ENCODE peak calls at places on chromosomes 12 and 14, in six cellular contexts. O, E, J, X, Q and G are unnamed samples.

GRCh38 chr14:20436363-20436755 is 393 bp upstream of the KLHL33 start:
- DNase-seq in O (no peak), E (peak), J (peak), X (no peak), Q (no peak), G (peak)

GRCh38 chr12:130606245-130606644 is 109.9 kb downstream of the RIMBP2 start:
- DNase-seq in O (no peak), E (no peak), J (no peak), X (no peak), Q (no peak), G (no peak)

GRCh38 chr14:100767788-100768536 is 41.3 kb downstream of the DLK1 start:
- DNase-seq in O (no peak), E (no peak), J (no peak), X (no peak), Q (no peak), G (no peak)

GRCh38 chr12:102356690-102357089 is 123.7 kb downstream of the IGF1 start:
- DNase-seq in O (no peak), E (no peak), J (no peak), X (no peak), Q (no peak), G (no peak)

GRCh38 chr14:21102472-21103164 is 1.8 kb downstream of the TMEM253 start:
- DNase-seq in O (no peak), E (no peak), J (no peak), X (no peak), Q (no peak), G (no peak)

GRCh38 chr14:104399432-104400155 is 180.0 kb upstream of the C14orf180 start:
- DNase-seq in O (no peak), E (no peak), J (no peak), X (no peak), Q (no peak), G (no peak)

GRCh38 chr14:51447411-51447810 is 204.3 kb upstream of the FRMD6 start:
- DNase-seq in O (no peak), E (no peak), J (no peak), X (no peak), Q (no peak), G (no peak)

GRCh38 chr14:56211124-56211523 is 92.9 kb downstream of the PELI2 start:
- DNase-seq in O (no peak), E (no peak), J (no peak), X (no peak), Q (no peak), G (no peak)

GRCh38 chr12:89101440-89101839 is 250.9 kb downstream of the DUSP6 start:
- DNase-seq in O (no peak), E (no peak), J (no peak), X (no peak), Q (no peak), G (no peak)

GRCh38 chr14:68585690-68586089 is 207.2 kb downstream of the ZFP36L1 start:
- DNase-seq in O (no peak), E (no peak), J (no peak), X (no peak), Q (no peak), G (no peak)

GRCh38 chr12:6306599-6307220 is 3.8 kb upstream of the PLEKHG6 start:
- DNase-seq in O (no peak), E (no peak), J (no peak), X (peak), Q (no peak), G (no peak)

GRCh38 chr12:9707864-9708808 is 24.8 kb downstream of the CLECL1 start:
- DNase-seq in O (peak), E (peak), J (no peak), X (no peak), Q (peak), G (peak)

GRCh38 chr12:118036672-118037411 is 20.3 kb downstream of the RFC5 start:
- DNase-seq in O (no peak), E (no peak), J (no peak), X (no peak), Q (no peak), G (no peak)

GRCh38 chr14:39555749-39556148 is 123.5 kb upstream of the FBXO33 start:
- DNase-seq in O (no peak), E (no peak), J (no peak), X (no peak), Q (no peak), G (no peak)

GRCh38 chr12:20006856-20007255 is 361.5 kb upstream of the PDE3A start:
- DNase-seq in O (no peak), E (no peak), J (no peak), X (no peak), Q (no peak), G (no peak)

GRCh38 chr12:11839093-11839641 is 189.7 kb downstream of the ETV6 start:
- DNase-seq in O (peak), E (peak), J (no peak), X (no peak), Q (peak), G (peak)

GRCh38 chr14:61388173-61388975 is 67.0 kb downstream of the PRKCH start:
- DNase-seq in O (peak), E (peak), J (no peak), X (peak), Q (no peak), G (no peak)

GRCh38 chr14:39268393-39268792 is 34.7 kb downstream of the MIA2 start:
- DNase-seq in O (peak), E (peak), J (no peak), X (no peak), Q (peak), G (no peak)

GRCh38 chr14:74514471-74514932 is 20.9 kb downstream of the ISCA2 start:
- DNase-seq in O (no peak), E (peak), J (no peak), X (no peak), Q (peak), G (peak)

GRCh38 chr12:1590083-1590979 is 4.0 kb downstream of the FBXL14 start:
- DNase-seq in O (no peak), E (peak), J (no peak), X (no peak), Q (no peak), G (peak)

GRCh38 chr12:1587927-1588573 is 6.3 kb downstream of the FBXL14 start:
- DNase-seq in O (peak), E (no peak), J (no peak), X (no peak), Q (no peak), G (no peak)

GRCh38 chr12:1591029-1591428 is 3.4 kb downstream of the FBXL14 start:
- DNase-seq in O (peak), E (no peak), J (no peak), X (peak), Q (no peak), G (no peak)

GRCh38 chr12:1591543-1591942 is 2.8 kb downstream of the FBXL14 start:
- DNase-seq in O (no peak), E (no peak), J (no peak), X (no peak), Q (no peak), G (no peak)

GRCh38 chr12:1588574-1588944 is 5.8 kb downstream of the FBXL14 start:
- DNase-seq in O (peak), E (no peak), J (no peak), X (no peak), Q (no peak), G (no peak)
- H3K4me3 ChIP-seq in O (peak), E (no peak), J (no peak), X (no peak), Q (no peak), G (no peak)

DNA sequence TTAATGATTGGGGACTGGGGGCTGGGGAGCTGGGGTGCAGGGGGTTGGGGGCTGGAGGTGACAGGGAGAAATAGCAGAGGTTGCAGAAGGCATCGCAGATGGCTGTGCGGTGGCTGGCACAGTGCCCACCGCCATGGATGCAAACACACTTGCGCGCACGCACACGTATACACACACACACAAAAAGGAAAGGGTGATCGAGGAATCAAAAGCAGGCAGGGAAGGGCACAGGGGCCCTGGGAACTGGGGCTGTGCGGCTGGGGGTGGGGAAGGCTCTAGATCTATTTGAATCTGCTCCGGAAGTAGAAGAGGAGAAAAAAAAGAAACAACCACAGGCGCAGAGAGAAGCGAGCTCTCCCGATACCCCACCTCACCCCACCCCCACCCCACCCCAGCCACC is 39.4 kb downstream of the ZFHX2 start:
- DNase-seq in O (no peak), E (no peak), J (no peak), X (no peak), Q (no peak), G (no peak)
- H3K4me3 ChIP-seq in O (no peak), E (no peak), J (no peak), X (no peak), Q (no peak), G (peak)

DNA sequence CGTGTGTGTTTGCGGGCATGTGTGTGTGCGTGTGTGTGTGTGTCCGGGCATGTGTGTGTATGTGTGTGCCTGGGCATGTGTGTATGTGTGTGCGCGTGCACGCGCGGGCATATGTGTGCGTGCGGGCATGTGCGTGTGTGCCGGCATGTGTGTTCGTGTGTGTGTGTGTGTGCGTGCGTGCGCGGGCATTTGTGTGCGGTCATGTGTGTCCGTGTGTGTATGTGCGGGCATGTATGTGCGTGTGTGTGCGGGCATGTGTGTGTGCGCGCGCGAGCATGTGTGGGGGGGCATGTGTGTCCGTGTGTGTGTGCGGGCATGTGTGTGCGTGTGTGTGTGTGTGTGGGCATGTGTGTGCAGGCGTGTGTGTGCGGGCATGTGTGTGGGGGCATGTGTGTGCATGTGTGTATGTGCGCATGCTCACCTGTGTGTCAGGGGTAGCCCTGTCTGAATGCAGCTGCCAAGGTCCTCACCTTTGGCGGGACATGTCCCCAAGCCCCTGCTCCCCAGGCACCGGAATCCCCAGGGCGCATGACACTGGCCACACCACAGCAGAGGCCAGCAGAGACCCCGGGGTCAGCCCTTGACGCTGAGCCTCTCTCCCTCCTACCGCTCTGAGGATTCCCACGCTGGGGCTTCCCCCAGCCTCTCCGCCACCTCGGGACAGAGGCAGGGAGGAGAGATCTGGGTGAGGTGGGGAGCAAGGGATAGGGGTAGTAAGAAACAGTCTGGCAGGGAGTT is 109.5 kb upstream of the NCOR2 start:
- DNase-seq in O (no peak), E (no peak), J (no peak), X (no peak), Q (no peak), G (no peak)
- H3K4me3 ChIP-seq in O (no peak), E (no peak), J (no peak), X (no peak), Q (no peak), G (no peak)

DNA sequence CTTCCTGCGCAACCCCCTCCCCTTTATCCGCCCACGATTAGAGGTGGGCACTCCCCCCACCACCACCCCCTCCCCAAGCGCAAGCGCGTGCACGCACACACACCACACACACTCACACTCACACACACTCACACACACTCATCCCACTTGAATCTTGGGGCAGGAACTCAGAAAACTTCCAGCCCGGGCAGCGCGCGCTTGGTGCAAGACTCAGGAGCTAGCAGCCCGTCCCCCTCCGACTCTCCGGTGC is at the start of gene HMGA2:
- DNase-seq in O (peak), E (peak), J (no peak), X (no peak), Q (peak), G (no peak)
- H3K4me3 ChIP-seq in O (peak), E (peak), J (peak), X (peak), Q (peak), G (peak)

GRCh38 chr12:49161092-49161795 is 27.6 kb downstream of the TUBA1A start:
- DNase-seq in O (no peak), E (no peak), J (no peak), X (no peak), Q (peak), G (no peak)

GRCh38 chr12:49165114-49165513 is 23.8 kb downstream of the TUBA1A start:
- DNase-seq in O (no peak), E (no peak), J (no peak), X (no peak), Q (no peak), G (no peak)

GRCh38 chr12:49160415-49160814 is 28.5 kb downstream of the TUBA1A start:
- DNase-seq in O (no peak), E (no peak), J (no peak), X (no peak), Q (peak), G (no peak)
- H3K4me3 ChIP-seq in O (no peak), E (no peak), J (no peak), X (no peak), Q (no peak), G (no peak)